ENCODE peak calls at places on chromosomes 7 and 10, in five cellular contexts. One of them, this sample, is unnamed.

GRCh38 chr7:22759721-22760120 is 32.7 kb downstream of the IL6 start:
- DNase-seq in Panc1: no peak
- DNase-seq in PC-9: no peak
- DNase-seq in adipocyte: no peak
- DNase-seq in H7: no peak
- DNase-seq in this sample: no peak

GRCh38 chr7:110960811-110961210 is 130.1 kb upstream of the LRRN3 start:
- DNase-seq in PC-9: no peak
- DNase-seq in adipocyte: peak; percentile 55
- DNase-seq in Panc1: no peak
- DNase-seq in H7: no peak
- DNase-seq in this sample: no peak

GRCh38 chr10:43795093-43795492 is 146.4 kb upstream of the ZNF32 start:
- DNase-seq in adipocyte: no peak
- DNase-seq in Panc1: no peak
- DNase-seq in PC-9: no peak
- DNase-seq in H7: no peak
- DNase-seq in this sample: no peak

GRCh38 chr7:156656598-156656997 is 16.0 kb downstream of the RNF32 start:
- DNase-seq in Panc1: no peak
- DNase-seq in adipocyte: no peak
- DNase-seq in H7: peak; percentile 51
- DNase-seq in PC-9: no peak
- DNase-seq in this sample: no peak

GRCh38 chr10:67665491-67665890 is 30.5 kb downstream of the CTNNA3 start:
- DNase-seq in H7: peak; percentile 8
- DNase-seq in adipocyte: peak; percentile 31
- DNase-seq in PC-9: no peak
- DNase-seq in Panc1: peak; percentile 66
- DNase-seq in this sample: no peak

GRCh38 chr10:70931168-70931805 is 42.9 kb upstream of the PCBD1 start:
- DNase-seq in Panc1: no peak
- DNase-seq in adipocyte: peak; percentile 23
- DNase-seq in PC-9: peak; percentile 73
- DNase-seq in H7: no peak
- DNase-seq in this sample: no peak

GRCh38 chr10:71582019-71582418 is 137.6 kb downstream of the C10orf105 start:
- DNase-seq in H7: peak; percentile 72
- DNase-seq in Panc1: no peak
- DNase-seq in adipocyte: peak; percentile 67
- DNase-seq in PC-9: no peak
- DNase-seq in this sample: no peak

GRCh38 chr10:86058964-86059363 is 307.6 kb downstream of the GRID1 start:
- DNase-seq in H7: no peak
- DNase-seq in PC-9: no peak
- DNase-seq in Panc1: no peak
- DNase-seq in adipocyte: no peak
- DNase-seq in this sample: no peak

DNA sequence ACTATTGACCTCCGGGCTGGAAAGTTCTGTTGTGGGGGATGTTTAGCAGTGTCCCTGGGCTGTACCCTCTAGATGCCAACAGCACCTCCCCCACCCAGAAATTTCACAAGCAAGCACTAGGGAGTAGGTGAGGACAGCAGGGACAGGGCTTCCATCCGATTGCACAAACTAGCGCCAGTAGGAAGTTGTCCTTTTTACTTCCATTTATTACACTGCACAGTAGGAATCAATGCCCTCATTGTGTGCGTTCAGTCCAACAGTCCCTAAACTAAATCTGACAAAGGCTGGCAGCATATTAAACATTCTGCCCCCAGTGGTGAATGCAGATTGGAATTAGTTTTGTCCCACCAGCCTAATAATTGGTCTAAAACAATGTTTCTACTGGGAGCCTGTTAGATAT is 6.4 kb upstream of the SOSTDC1 start:
- DNase-seq in PC-9: no peak
- DNase-seq in Panc1: no peak
- DNase-seq in adipocyte: no peak
- DNase-seq in H7: no peak
- DNase-seq in this sample: no peak
- H3K36me3 ChIP-seq in PC-9: no peaks in the 10 kb centered on the region
- H3K36me3 ChIP-seq in Panc1: no peaks in the 10 kb centered on the region
- H3K36me3 ChIP-seq in adipocyte: no peaks in the 10 kb centered on the region
- H3K36me3 ChIP-seq in H7: no peaks in the 10 kb centered on the region
- H3K36me3 ChIP-seq in this sample: no peaks in the 10 kb centered on the region

GRCh38 chr7:70710011-70710480 is 421.9 kb upstream of the GALNT17 start:
- DNase-seq in Panc1: no peak
- DNase-seq in H7: no peak
- DNase-seq in adipocyte: peak; percentile 49
- DNase-seq in PC-9: peak; percentile 69
- DNase-seq in this sample: no peak
- H3K4me3 ChIP-seq in Panc1: no peak overlapping the region
- H3K4me3 ChIP-seq in H7: no peak overlapping the region
- H3K4me3 ChIP-seq in adipocyte: peak overlapping the region; percentile 38
- H3K4me3 ChIP-seq in PC-9: no peak overlapping the region
- H3K4me3 ChIP-seq in this sample: no peak overlapping the region

DNA sequence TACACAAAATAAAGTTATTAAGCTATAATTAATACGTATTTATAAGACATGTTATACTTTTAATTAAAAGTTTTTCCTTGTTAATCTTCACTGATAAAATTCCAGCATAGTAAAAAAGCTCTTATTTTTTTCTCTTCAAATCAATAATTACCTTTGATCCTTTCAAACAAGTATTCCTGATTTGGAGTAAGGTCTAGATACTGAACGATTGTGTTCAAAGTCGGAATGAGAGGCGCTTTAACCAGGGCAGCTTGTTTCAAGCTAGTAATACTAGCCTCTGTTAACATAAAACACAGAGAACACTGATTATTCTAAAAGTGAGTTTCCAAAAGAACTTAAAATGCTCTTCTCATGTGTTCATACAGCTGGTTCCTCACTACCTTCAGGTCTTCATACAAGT is 27.0 kb downstream of the TMEM209 start:
- DNase-seq in Panc1: no peak
- DNase-seq in adipocyte: no peak
- DNase-seq in H7: no peak
- DNase-seq in PC-9: no peak
- DNase-seq in this sample: no peak
- H3K36me3 ChIP-seq in Panc1: peaks cover 17% of the 10 kb centered on the region
- H3K36me3 ChIP-seq in adipocyte: peaks cover 62% of the 10 kb centered on the region
- H3K36me3 ChIP-seq in H7: peaks cover 7% of the 10 kb centered on the region
- H3K36me3 ChIP-seq in PC-9: peaks cover 28% of the 10 kb centered on the region
- H3K36me3 ChIP-seq in this sample: peaks cover 49% of the 10 kb centered on the region

GRCh38 chr7:82348251-82348650 is 95.3 kb downstream of the CACNA2D1 start:
- DNase-seq in PC-9: no peak
- DNase-seq in adipocyte: no peak
- DNase-seq in H7: no peak
- DNase-seq in Panc1: no peak
- DNase-seq in this sample: no peak
- H3K4me3 ChIP-seq in PC-9: no peak overlapping the region
- H3K4me3 ChIP-seq in adipocyte: no peak overlapping the region
- H3K4me3 ChIP-seq in H7: no peak overlapping the region
- H3K4me3 ChIP-seq in Panc1: no peak overlapping the region
- H3K4me3 ChIP-seq in this sample: no peak overlapping the region

GRCh38 chr7:44120395-44120794 is 3.0 kb downstream of the POLD2 start:
- DNase-seq in H7: no peak
- DNase-seq in adipocyte: no peak
- DNase-seq in PC-9: no peak
- DNase-seq in Panc1: no peak
- DNase-seq in this sample: no peak
- H3K36me3 ChIP-seq in H7: peaks cover 26% of the 10 kb centered on the region
- H3K36me3 ChIP-seq in adipocyte: peaks cover 50% of the 10 kb centered on the region
- H3K36me3 ChIP-seq in PC-9: peaks cover 45% of the 10 kb centered on the region
- H3K36me3 ChIP-seq in Panc1: peaks cover 19% of the 10 kb centered on the region
- H3K36me3 ChIP-seq in this sample: peaks cover 60% of the 10 kb centered on the region